ENCODE peak calls at places on chromosomes 6 and 20, in eight cellular contexts. L, K, N, Y, F, A, W and D are unnamed samples.

GRCh38 chr6:163356743-163357142 is 57.8 kb upstream of the QKI start:
- DNase-seq in L (no peak), K (no peak), N (no peak), Y (no peak), F (no peak), A (no peak), W (no peak), D (no peak)

GRCh38 chr6:30743099-30744053 is 889 bp upstream of the FLOT1 start:
- DNase-seq in L (peak; percentile 29), K (no peak), N (no peak), Y (peak; percentile 45), F (no peak), A (peak; percentile 41), W (peak; percentile 73), D (no peak)

GRCh38 chr6:105850636-105851035 is 235.5 kb upstream of the PRDM1 start:
- DNase-seq in L (no peak), K (no peak), N (no peak), Y (no peak), F (no peak), A (no peak), W (no peak), D (no peak)

GRCh38 chr6:141261016-141261671 is 871.6 kb upstream of the GJE1 start:
- DNase-seq in L (no peak), K (no peak), N (no peak), Y (no peak), F (no peak), A (no peak), W (peak; percentile 59), D (no peak)

GRCh38 chr20:8394308-8394945 is 262.4 kb downstream of the PLCB1 start:
- DNase-seq in L (no peak), K (no peak), N (no peak), Y (no peak), F (no peak), A (no peak), W (no peak), D (peak; percentile 78)

GRCh38 chr20:49979030-49979832 is 3.5 kb upstream of the SNAI1 start:
- DNase-seq in L (peak; percentile 68), K (no peak), N (peak; percentile 74), Y (peak; percentile 67), F (peak; percentile 88), A (no peak), W (peak; percentile 74), D (no peak)

GRCh38 chr6:38154731-38155130 is 335.2 kb downstream of the ZFAND3 start:
- DNase-seq in L (no peak), K (no peak), N (no peak), Y (no peak), F (no peak), A (no peak), W (peak; percentile 59), D (no peak)

GRCh38 chr6:24968711-24969110 is 33.0 kb upstream of the RIPOR2 start:
- DNase-seq in L (no peak), K (no peak), N (no peak), Y (no peak), F (no peak), A (no peak), W (no peak), D (no peak)

GRCh38 chr6:129567374-129567773 is 142.6 kb downstream of the ARHGAP18 start:
- DNase-seq in L (no peak), K (no peak), N (no peak), Y (peak; percentile 16), F (peak; percentile 57), A (no peak), W (no peak), D (no peak)

GRCh38 chr6:7424967-7425807 is 35.6 kb downstream of the RIOK1 start:
- DNase-seq in L (no peak), K (no peak), N (no peak), Y (no peak), F (no peak), A (no peak), W (no peak), D (no peak)

GRCh38 chr6:49514571-49515484 is 15.1 kb downstream of the GLYATL3 start:
- DNase-seq in L (no peak), K (no peak), N (no peak), Y (no peak), F (no peak), A (no peak), W (no peak), D (no peak)

GRCh38 chr6:24867104-24867703 is 68.5 kb upstream of the ARMH2 start:
- DNase-seq in L (no peak), K (no peak), N (no peak), Y (no peak), F (no peak), A (no peak), W (no peak), D (no peak)

GRCh38 chr6:156410649-156411048 is 366.5 kb upstream of the ARID1B start:
- DNase-seq in L (no peak), K (no peak), N (no peak), Y (no peak), F (no peak), A (no peak), W (no peak), D (no peak)

GRCh38 chr20:25285091-25285647 is 37.3 kb downstream of the PYGB start:
- DNase-seq in L (no peak), K (no peak), N (no peak), Y (no peak), F (no peak), A (no peak), W (peak; percentile 36), D (no peak)
- TF ChIP-seq CTCF in L (no peak), K (no peak), N (peak; percentile 16), Y (no peak), F (no peak), A (no peak), W (no peak), D (no peak)

GRCh38 chr20:53594068-53595017 is 704 bp upstream of the ZNF217 start:
- DNase-seq in L (peak; percentile 99), K (peak; percentile 69), N (peak; percentile 97), Y (peak; percentile 98), F (peak; percentile 97), A (peak; percentile 97), W (peak; percentile 97), D (peak; percentile 90)
- TF ChIP-seq CTCF in L (no peak), K (no peak), N (peak; percentile 45), Y (no peak), F (peak; percentile 62), A (no peak), W (peak; percentile 36), D (no peak)

GRCh38 chr6:39793528-39793927 is 1.4 kb downstream of the DAAM2 start:
- DNase-seq in L (no peak), K (no peak), N (no peak), Y (no peak), F (no peak), A (no peak), W (no peak), D (no peak)
- TF ChIP-seq CTCF in L (no peak), K (no peak), N (no peak), Y (no peak), F (no peak), A (no peak), W (no peak), D (no peak)

DNA sequence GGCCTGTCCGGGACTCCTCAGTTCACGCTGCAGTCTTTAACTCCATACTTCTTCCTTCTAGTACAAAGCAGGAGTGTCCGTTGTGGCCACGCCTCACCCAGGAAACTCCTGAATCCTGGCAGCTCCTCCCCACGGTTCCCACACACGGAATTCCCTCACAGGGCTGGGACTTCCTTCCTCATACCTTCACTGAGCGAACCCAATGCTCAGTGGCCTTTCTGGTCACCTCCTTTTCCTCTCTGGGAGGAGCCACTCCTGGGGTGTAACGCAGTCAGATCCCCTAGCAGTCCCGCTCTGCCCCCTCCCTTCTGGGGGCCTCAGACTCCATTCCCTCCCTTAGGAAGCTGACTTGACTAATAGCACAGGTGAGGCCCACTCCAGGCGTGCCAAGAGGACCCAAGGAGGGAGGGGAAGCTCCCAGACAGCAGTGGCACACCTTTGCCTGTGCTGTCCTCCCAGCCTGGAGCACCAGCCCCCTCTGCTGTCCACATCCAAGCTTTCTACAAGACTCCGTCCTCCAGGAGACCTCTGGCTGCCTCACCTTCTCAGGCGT is at the start of gene SLC52A3:
- DNase-seq in L (no peak), K (no peak), N (no peak), Y (no peak), F (peak; percentile 51), A (no peak), W (peak; percentile 78), D (no peak)
- TF ChIP-seq CTCF in L (no peak), K (no peak), N (peak; percentile 51), Y (no peak), F (peak; percentile 52), A (peak; percentile 14), W (peak; percentile 36), D (no peak)

GRCh38 chr20:23078994-23079364 is 7.1 kb downstream of the CD93 start:
- DNase-seq in L (no peak), K (no peak), N (no peak), Y (no peak), F (peak; percentile 58), A (no peak), W (no peak), D (no peak)
- TF ChIP-seq CTCF in L (no peak), K (peak; percentile 10), N (peak; percentile 53), Y (no peak), F (peak; percentile 72), A (no peak), W (peak; percentile 10), D (no peak)

DNA sequence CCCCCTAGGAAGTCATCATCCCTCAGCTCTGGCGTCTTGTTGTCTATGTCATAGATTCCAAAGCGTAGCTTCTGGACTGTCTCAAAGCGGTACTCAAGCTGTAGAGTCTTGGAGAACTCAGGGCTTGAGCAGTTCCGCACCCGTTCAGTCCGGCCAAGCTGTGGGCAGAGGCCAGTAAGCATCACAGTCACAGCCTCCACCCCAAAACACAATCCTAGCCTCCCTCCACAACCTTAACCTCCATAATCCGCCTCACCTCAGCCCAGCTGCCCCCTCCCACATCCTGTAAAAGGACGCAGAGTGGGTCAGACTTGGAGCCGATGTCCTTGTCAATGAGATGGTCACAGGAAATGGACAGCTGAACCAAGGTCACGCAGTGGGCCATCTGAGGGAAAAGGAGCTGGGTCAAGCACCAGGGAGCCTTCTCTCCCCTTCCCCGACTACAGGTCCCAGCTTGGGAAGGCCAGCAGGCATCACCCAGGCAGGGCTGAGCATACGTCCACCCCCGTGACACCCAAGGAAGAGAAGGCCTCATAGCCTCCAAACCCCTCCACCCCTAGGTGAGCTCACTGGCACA is 17.0 kb downstream of the SPAG4 start:
- DNase-seq in L (no peak), K (no peak), N (no peak), Y (no peak), F (no peak), A (no peak), W (no peak), D (no peak)
- TF ChIP-seq CTCF in L (no peak), K (no peak), N (no peak), Y (no peak), F (no peak), A (no peak), W (no peak), D (no peak)